ENCODE peak calls at places on chromosomes 12 and 14, in eight cellular contexts. R is H1, G is ovary, P is esophagus muscularis mucosa, Z is tibial nerve, V is heart left ventricle, M is testis, U is breast epithelium. O is an unnamed sample.

GRCh38 chr12:110591508-110592051 is 8.5 kb upstream of the PPTC7 start:
- DNase-seq in R (no peak), G (no peak), P (no peak), Z (no peak), V (no peak), M (no peak), U (no peak), O (no peak)

GRCh38 chr12:119050663-119051062 is 69.3 kb downstream of the SRRM4 start:
- DNase-seq in R (no peak), G (no peak), P (no peak), Z (no peak), V (no peak), M (no peak), U (no peak), O (no peak)

GRCh38 chr14:24630872-24631477 is 3.0 kb downstream of the GZMB start:
- DNase-seq in R (no peak), G (no peak), P (peak), Z (no peak), V (no peak), M (no peak), U (no peak), O (no peak)

GRCh38 chr12:57049890-57050289 is at the start of gene MYO1A:
- DNase-seq in R (no peak), G (no peak), P (no peak), Z (no peak), V (no peak), M (no peak), U (no peak), O (no peak)

GRCh38 chr12:124130717-124131670 is 158.0 kb downstream of the ZNF664 start:
- DNase-seq in R (peak), G (no peak), P (no peak), Z (no peak), V (no peak), M (no peak), U (no peak), O (no peak)

GRCh38 chr12:3527181-3527580 is 36.2 kb downstream of the PRMT8 start:
- DNase-seq in R (no peak), G (no peak), P (no peak), Z (no peak), V (no peak), M (no peak), U (no peak), O (no peak)

GRCh38 chr14:77375164-77375950 is 1.5 kb downstream of the TMED8 start:
- DNase-seq in R (no peak), G (no peak), P (no peak), Z (no peak), V (no peak), M (no peak), U (no peak), O (no peak)

GRCh38 chr12:108752387-108752786 is 21.1 kb upstream of the CORO1C start:
- DNase-seq in R (no peak), G (no peak), P (no peak), Z (no peak), V (no peak), M (no peak), U (no peak), O (no peak)

GRCh38 chr12:122946690-122947271 is 19.5 kb downstream of the ABCB9 start:
- DNase-seq in R (no peak), G (peak), P (peak), Z (peak), V (peak), M (peak), U (peak), O (peak)

GRCh38 chr12:56158926-56159461 is 835 bp downstream of the MYL6 start:
- DNase-seq in R (no peak), G (peak), P (peak), Z (peak), V (peak), M (peak), U (peak), O (peak)

GRCh38 chr14:92513966-92514843 is 624 bp downstream of the RIN3 start:
- DNase-seq in R (no peak), G (peak), P (no peak), Z (no peak), V (no peak), M (peak), U (no peak), O (no peak)

GRCh38 chr12:53345486-53346195 is 9.5 kb upstream of the SP7 start:
- DNase-seq in R (no peak), G (peak), P (no peak), Z (no peak), V (peak), M (no peak), U (no peak), O (peak)

GRCh38 chr12:32617549-32617948 is 61.6 kb upstream of the DNM1L start:
- DNase-seq in R (no peak), G (no peak), P (no peak), Z (no peak), V (no peak), M (no peak), U (no peak), O (no peak)

GRCh38 chr12:76895796-76896195 is 17.0 kb upstream of the CSRP2 start:
- DNase-seq in R (no peak), G (no peak), P (no peak), Z (no peak), V (no peak), M (no peak), U (no peak), O (no peak)

DNA sequence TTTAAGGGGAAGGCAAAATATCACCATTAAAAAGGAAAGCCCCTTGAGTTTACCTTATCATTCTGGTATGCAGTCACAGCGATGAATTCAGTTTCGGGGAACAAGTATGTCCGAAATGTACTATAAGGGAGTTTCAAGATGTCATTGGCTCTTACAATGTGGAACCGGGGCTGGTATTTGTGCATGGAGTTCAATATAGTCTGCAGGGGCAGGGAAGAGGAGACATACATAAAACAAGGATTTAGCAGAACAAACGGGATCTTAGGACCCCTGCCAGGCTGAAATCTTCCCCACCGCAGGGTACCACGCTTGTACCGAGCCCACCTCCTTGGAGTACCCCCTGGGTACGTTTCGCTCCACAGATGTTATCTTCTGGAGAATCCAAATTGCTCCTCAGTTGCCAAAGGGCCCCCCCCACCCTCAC is 4.5 kb downstream of the TBX3 start:
- DNase-seq in R (no peak), G (no peak), P (no peak), Z (no peak), V (no peak), M (no peak), U (no peak), O (no peak)
- TF ChIP-seq POLR2A in R (no peak), G (no peak), P (no peak), Z (no peak), V (no peak), M (no peak), U (no peak), O (no peak)

DNA sequence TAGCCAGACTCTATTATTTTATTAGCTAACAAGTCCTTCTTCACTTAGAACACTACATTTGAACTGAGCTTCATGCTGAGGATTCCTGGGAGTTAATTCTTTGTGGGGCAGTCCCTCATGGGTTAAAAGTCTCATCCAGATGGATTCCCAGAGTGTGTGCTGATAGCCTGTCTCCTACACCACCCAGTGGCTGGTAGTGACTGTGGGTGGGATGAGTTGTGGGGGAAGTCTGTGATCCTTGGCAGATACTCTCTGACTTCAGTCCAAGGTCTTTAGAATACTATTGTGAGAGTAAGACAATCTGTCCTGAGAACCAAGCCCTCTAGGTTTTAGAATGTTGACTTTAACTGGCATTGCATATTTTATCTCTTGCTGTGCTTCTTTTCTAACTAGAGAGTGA is 37.2 kb downstream of the AKAP6 start:
- DNase-seq in R (no peak), G (no peak), P (no peak), Z (no peak), V (no peak), M (no peak), U (no peak), O (no peak)
- TF ChIP-seq CTCF in R (peak), G (no peak), P (no peak), Z (no peak), V (peak), M (no peak), U (no peak), O (no peak)

DNA sequence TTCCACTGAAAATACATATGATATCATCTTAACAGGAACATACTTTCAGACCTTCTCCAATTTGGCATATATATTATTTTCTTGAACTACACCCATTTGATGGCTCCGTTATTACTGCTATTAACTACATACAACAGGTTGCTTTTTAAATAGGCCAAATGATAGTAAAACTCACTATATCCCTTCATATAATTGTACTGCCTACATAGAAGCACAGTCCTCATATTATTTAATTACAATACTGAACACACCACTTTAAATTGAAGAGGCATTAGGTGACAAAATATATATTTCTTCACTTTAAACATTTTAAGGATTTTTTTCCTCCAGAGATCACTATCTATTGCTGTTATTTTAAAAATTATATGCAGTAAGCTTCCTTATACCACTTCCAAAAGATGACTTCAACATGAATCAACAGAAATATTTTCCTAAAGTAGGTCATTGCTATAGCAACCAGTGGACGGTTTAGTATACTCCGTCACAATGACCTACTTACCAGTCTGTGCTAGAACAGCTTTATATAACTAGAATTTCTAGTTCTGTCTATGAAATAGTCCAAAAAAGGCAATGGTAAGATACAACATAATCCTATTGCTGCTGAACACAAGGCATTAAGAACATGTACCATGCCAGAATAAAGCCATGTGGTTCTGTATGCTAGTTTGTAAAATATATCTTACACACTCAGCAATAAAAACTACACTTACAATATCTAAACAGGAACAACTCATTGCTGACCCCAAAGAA is 40.5 kb upstream of the MTERF2 start:
- DNase-seq in R (no peak), G (no peak), P (no peak), Z (no peak), V (no peak), M (peak), U (no peak), O (no peak)
- TF ChIP-seq POLR2A in R (no peak), G (no peak), P (no peak), Z (no peak), V (no peak), M (no peak), U (no peak), O (no peak)

GRCh38 chr12:89797436-89797835 is 88.8 kb upstream of the ATP2B1 start:
- DNase-seq in R (no peak), G (no peak), P (no peak), Z (no peak), V (no peak), M (no peak), U (no peak), O (no peak)

GRCh38 chr12:89800435-89800834 is 91.8 kb upstream of the ATP2B1 start:
- DNase-seq in R (no peak), G (no peak), P (no peak), Z (no peak), V (no peak), M (no peak), U (no peak), O (no peak)

GRCh38 chr12:89799316-89799715 is 90.7 kb upstream of the ATP2B1 start:
- DNase-seq in R (no peak), G (no peak), P (no peak), Z (no peak), V (no peak), M (no peak), U (no peak), O (no peak)

GRCh38 chr12:89793946-89794345 is 85.3 kb upstream of the ATP2B1 start:
- DNase-seq in R (no peak), G (no peak), P (no peak), Z (no peak), V (no peak), M (no peak), U (no peak), O (no peak)

DNA sequence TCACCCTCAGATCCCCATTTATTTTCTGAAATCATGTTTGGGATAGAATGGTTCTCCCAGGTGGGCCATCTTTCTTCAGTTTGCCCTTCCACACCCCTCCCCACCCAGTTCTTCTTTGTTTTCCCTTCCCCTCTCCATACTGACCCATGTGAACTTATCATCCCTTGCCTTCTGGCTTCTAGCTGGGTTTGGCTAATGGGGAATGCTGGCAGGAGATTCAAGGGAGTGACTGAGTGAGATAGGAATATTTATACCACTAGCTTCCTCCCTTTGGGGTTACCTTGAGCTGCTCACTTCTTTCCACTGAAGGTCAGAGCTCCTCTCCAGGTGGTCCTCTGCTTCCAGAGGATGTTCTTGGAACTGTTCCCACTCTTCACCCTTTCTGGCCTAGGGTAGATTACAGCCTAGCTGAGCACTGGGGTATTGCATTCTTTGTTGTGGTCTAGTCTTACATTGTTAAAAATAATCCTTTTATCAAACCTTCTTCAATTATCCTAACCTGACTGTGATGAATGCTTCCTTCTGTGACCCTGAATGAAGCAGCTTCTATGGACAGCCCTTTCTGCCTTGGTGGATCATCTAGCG is 88.3 kb upstream of the ATP2B1 start:
- DNase-seq in R (no peak), G (no peak), P (no peak), Z (no peak), V (no peak), M (no peak), U (no peak), O (no peak)
- TF ChIP-seq CTCF in R (no peak), G (no peak), P (no peak), Z (no peak), V (no peak), M (no peak), U (no peak), O (no peak)

GRCh38 chr12:112420740-112421139 is 2.0 kb downstream of the PTPN11 start:
- DNase-seq in R (no peak), G (no peak), P (no peak), Z (no peak), V (no peak), M (no peak), U (no peak), O (no peak)

GRCh38 chr12:112421363-112421762 is 2.6 kb downstream of the PTPN11 start:
- DNase-seq in R (no peak), G (no peak), P (no peak), Z (no peak), V (no peak), M (no peak), U (no peak), O (no peak)

GRCh38 chr12:112419269-112420133 is 754 bp downstream of the PTPN11 start:
- DNase-seq in R (no peak), G (peak), P (peak), Z (peak), V (peak), M (peak), U (peak), O (peak)

GRCh38 chr12:112418248-112418595 is 525 bp upstream of the PTPN11 start:
- DNase-seq in R (no peak), G (no peak), P (no peak), Z (no peak), V (no peak), M (peak), U (no peak), O (no peak)

GRCh38 chr12:112418596-112419268 is at the start of gene PTPN11:
- DNase-seq in R (no peak), G (peak), P (peak), Z (peak), V (peak), M (peak), U (peak), O (peak)
- TF ChIP-seq POLR2A in R (peak), G (peak), P (peak), Z (peak), V (peak), M (peak), U (peak), O (no peak)

GRCh38 chr12:12839886-12840285 is 26.7 kb downstream of the DDX47 start:
- DNase-seq in R (no peak), G (no peak), P (no peak), Z (no peak), V (no peak), M (no peak), U (no peak), O (no peak)

GRCh38 chr12:12836571-12836970 is 23.4 kb downstream of the DDX47 start:
- DNase-seq in R (no peak), G (no peak), P (no peak), Z (no peak), V (no peak), M (no peak), U (no peak), O (no peak)

GRCh38 chr12:12835378-12836145 is 22.4 kb downstream of the DDX47 start:
- DNase-seq in R (no peak), G (no peak), P (no peak), Z (no peak), V (no peak), M (no peak), U (no peak), O (no peak)

GRCh38 chr12:12839003-12839395 is 25.9 kb downstream of the DDX47 start:
- DNase-seq in R (no peak), G (no peak), P (no peak), Z (no peak), V (no peak), M (no peak), U (no peak), O (no peak)

GRCh38 chr12:12837025-12837872 is 24.1 kb downstream of the DDX47 start:
- DNase-seq in R (no peak), G (peak), P (no peak), Z (no peak), V (no peak), M (no peak), U (no peak), O (peak)
- TF ChIP-seq CTCF in R (peak), G (peak), P (peak), Z (peak), V (peak), M (peak), U (peak), O (no peak)

O was measured in lower leg skin.